ENCODE peak calls at places on chromosomes 6 and 20, in eight cellular contexts. One of them, this sample, is unnamed.

GRCh38 chr6:24600903-24601302 is 45.1 kb downstream of the KIAA0319 start:
- DNase-seq in A549: no peak
- DNase-seq in WTC11: peak
- DNase-seq in SK-N-SH: no peak
- DNase-seq in HepG2: no peak
- DNase-seq in K562: peak
- DNase-seq in IMR-90: no peak
- DNase-seq in H1: no peak
- DNase-seq in this sample: no peak

GRCh38 chr6:111121789-111122350 is 34.6 kb downstream of the SLC16A10 start:
- DNase-seq in A549: no peak
- DNase-seq in WTC11: no peak
- DNase-seq in SK-N-SH: no peak
- DNase-seq in HepG2: no peak
- DNase-seq in K562: no peak
- DNase-seq in IMR-90: no peak
- DNase-seq in H1: no peak
- DNase-seq in this sample: no peak

GRCh38 chr6:144294016-144294415 is 8.9 kb downstream of the UTRN start:
- DNase-seq in A549: no peak
- DNase-seq in WTC11: no peak
- DNase-seq in SK-N-SH: no peak
- DNase-seq in HepG2: no peak
- DNase-seq in K562: no peak
- DNase-seq in IMR-90: peak
- DNase-seq in H1: no peak
- DNase-seq in this sample: no peak

GRCh38 chr6:16331328-16332174 is 93.2 kb downstream of the GMPR start:
- DNase-seq in A549: peak
- DNase-seq in WTC11: peak
- DNase-seq in SK-N-SH: peak
- DNase-seq in HepG2: peak
- DNase-seq in K562: peak
- DNase-seq in IMR-90: peak
- DNase-seq in H1: no peak
- DNase-seq in this sample: no peak

GRCh38 chr6:148954934-148955915 is 208.4 kb downstream of the UST start:
- DNase-seq in A549: no peak
- DNase-seq in WTC11: no peak
- DNase-seq in SK-N-SH: no peak
- DNase-seq in HepG2: no peak
- DNase-seq in K562: no peak
- DNase-seq in IMR-90: peak
- DNase-seq in H1: no peak
- DNase-seq in this sample: no peak

GRCh38 chr6:22421187-22421586 is 124.4 kb upstream of the PRL start:
- DNase-seq in A549: no peak
- DNase-seq in WTC11: no peak
- DNase-seq in SK-N-SH: no peak
- DNase-seq in HepG2: no peak
- DNase-seq in K562: no peak
- DNase-seq in IMR-90: no peak
- DNase-seq in H1: no peak
- DNase-seq in this sample: no peak

GRCh38 chr6:22904413-22904812 is 335.0 kb downstream of the HDGFL1 start:
- DNase-seq in A549: no peak
- DNase-seq in WTC11: no peak
- DNase-seq in SK-N-SH: no peak
- DNase-seq in HepG2: no peak
- DNase-seq in K562: no peak
- DNase-seq in IMR-90: peak
- DNase-seq in H1: no peak
- DNase-seq in this sample: no peak

GRCh38 chr6:40556881-40557280 is 30.3 kb downstream of the LRFN2 start:
- DNase-seq in A549: no peak
- DNase-seq in WTC11: no peak
- DNase-seq in SK-N-SH: no peak
- DNase-seq in HepG2: no peak
- DNase-seq in K562: no peak
- DNase-seq in IMR-90: no peak
- DNase-seq in H1: no peak
- DNase-seq in this sample: no peak

GRCh38 chr20:1935696-1936366 is 40.6 kb downstream of the SIRPA start:
- DNase-seq in A549: no peak
- DNase-seq in WTC11: no peak
- DNase-seq in SK-N-SH: peak
- DNase-seq in HepG2: no peak
- DNase-seq in K562: no peak
- DNase-seq in IMR-90: no peak
- DNase-seq in H1: no peak
- DNase-seq in this sample: no peak

GRCh38 chr6:20393297-20393696 is 8.4 kb upstream of the E2F3 start:
- DNase-seq in A549: no peak
- DNase-seq in WTC11: no peak
- DNase-seq in SK-N-SH: no peak
- DNase-seq in HepG2: no peak
- DNase-seq in K562: no peak
- DNase-seq in IMR-90: no peak
- DNase-seq in H1: no peak
- DNase-seq in this sample: no peak

GRCh38 chr6:156160788-156161150 is 616.4 kb upstream of the ARID1B start:
- DNase-seq in A549: no peak
- DNase-seq in WTC11: no peak
- DNase-seq in SK-N-SH: no peak
- DNase-seq in HepG2: no peak
- DNase-seq in K562: no peak
- DNase-seq in IMR-90: no peak
- DNase-seq in H1: no peak
- DNase-seq in this sample: no peak

GRCh38 chr6:146847426-146847825 is 248.7 kb downstream of the ADGB start:
- DNase-seq in A549: no peak
- DNase-seq in WTC11: no peak
- DNase-seq in SK-N-SH: no peak
- DNase-seq in HepG2: no peak
- DNase-seq in K562: no peak
- DNase-seq in IMR-90: peak
- DNase-seq in H1: no peak
- DNase-seq in this sample: no peak

GRCh38 chr6:163427498-163428254 is 13.2 kb downstream of the QKI start:
- DNase-seq in A549: no peak
- DNase-seq in WTC11: no peak
- DNase-seq in SK-N-SH: no peak
- DNase-seq in HepG2: peak
- DNase-seq in K562: no peak
- DNase-seq in IMR-90: peak
- DNase-seq in H1: no peak
- DNase-seq in this sample: no peak

GRCh38 chr6:165895421-165896165 is 232.6 kb upstream of the PDE10A start:
- DNase-seq in A549: no peak
- DNase-seq in WTC11: no peak
- DNase-seq in SK-N-SH: no peak
- DNase-seq in HepG2: no peak
- DNase-seq in K562: no peak
- DNase-seq in IMR-90: no peak
- DNase-seq in H1: no peak
- DNase-seq in this sample: no peak

GRCh38 chr6:27605401-27606342 is 132.8 kb upstream of the ZNF184 start:
- DNase-seq in A549: no peak
- DNase-seq in WTC11: peak
- DNase-seq in SK-N-SH: no peak
- DNase-seq in HepG2: peak
- DNase-seq in K562: peak
- DNase-seq in IMR-90: peak
- DNase-seq in H1: peak
- DNase-seq in this sample: no peak

GRCh38 chr6:160955508-160956295 is 35.9 kb upstream of the MAP3K4 start:
- DNase-seq in A549: no peak
- DNase-seq in WTC11: no peak
- DNase-seq in SK-N-SH: no peak
- DNase-seq in HepG2: no peak
- DNase-seq in K562: no peak
- DNase-seq in IMR-90: no peak
- DNase-seq in H1: no peak
- DNase-seq in this sample: no peak

GRCh38 chr6:49341869-49342268 is 121.2 kb downstream of the MMUT start:
- DNase-seq in A549: no peak
- DNase-seq in WTC11: no peak
- DNase-seq in SK-N-SH: no peak
- DNase-seq in HepG2: no peak
- DNase-seq in K562: no peak
- DNase-seq in IMR-90: no peak
- DNase-seq in H1: no peak
- DNase-seq in this sample: no peak

GRCh38 chr20:47684306-47685080 is 100.8 kb downstream of the SULF2 start:
- DNase-seq in A549: no peak
- DNase-seq in WTC11: no peak
- DNase-seq in SK-N-SH: no peak
- DNase-seq in HepG2: peak
- DNase-seq in K562: no peak
- DNase-seq in IMR-90: no peak
- DNase-seq in H1: no peak
- DNase-seq in this sample: no peak

GRCh38 chr20:47680804-47681529 is 104.3 kb downstream of the SULF2 start:
- DNase-seq in A549: no peak
- DNase-seq in WTC11: no peak
- DNase-seq in SK-N-SH: no peak
- DNase-seq in HepG2: peak
- DNase-seq in K562: no peak
- DNase-seq in IMR-90: peak
- DNase-seq in H1: no peak
- DNase-seq in this sample: no peak

GRCh38 chr20:47682916-47683315 is 102.4 kb downstream of the SULF2 start:
- DNase-seq in A549: no peak
- DNase-seq in WTC11: no peak
- DNase-seq in SK-N-SH: no peak
- DNase-seq in HepG2: no peak
- DNase-seq in K562: no peak
- DNase-seq in IMR-90: no peak
- DNase-seq in H1: no peak
- DNase-seq in this sample: no peak

GRCh38 chr20:47679462-47679861 is 105.8 kb downstream of the SULF2 start:
- DNase-seq in A549: no peak
- DNase-seq in WTC11: no peak
- DNase-seq in SK-N-SH: no peak
- DNase-seq in HepG2: no peak
- DNase-seq in K562: no peak
- DNase-seq in IMR-90: no peak
- DNase-seq in H1: no peak
- DNase-seq in this sample: no peak

DNA sequence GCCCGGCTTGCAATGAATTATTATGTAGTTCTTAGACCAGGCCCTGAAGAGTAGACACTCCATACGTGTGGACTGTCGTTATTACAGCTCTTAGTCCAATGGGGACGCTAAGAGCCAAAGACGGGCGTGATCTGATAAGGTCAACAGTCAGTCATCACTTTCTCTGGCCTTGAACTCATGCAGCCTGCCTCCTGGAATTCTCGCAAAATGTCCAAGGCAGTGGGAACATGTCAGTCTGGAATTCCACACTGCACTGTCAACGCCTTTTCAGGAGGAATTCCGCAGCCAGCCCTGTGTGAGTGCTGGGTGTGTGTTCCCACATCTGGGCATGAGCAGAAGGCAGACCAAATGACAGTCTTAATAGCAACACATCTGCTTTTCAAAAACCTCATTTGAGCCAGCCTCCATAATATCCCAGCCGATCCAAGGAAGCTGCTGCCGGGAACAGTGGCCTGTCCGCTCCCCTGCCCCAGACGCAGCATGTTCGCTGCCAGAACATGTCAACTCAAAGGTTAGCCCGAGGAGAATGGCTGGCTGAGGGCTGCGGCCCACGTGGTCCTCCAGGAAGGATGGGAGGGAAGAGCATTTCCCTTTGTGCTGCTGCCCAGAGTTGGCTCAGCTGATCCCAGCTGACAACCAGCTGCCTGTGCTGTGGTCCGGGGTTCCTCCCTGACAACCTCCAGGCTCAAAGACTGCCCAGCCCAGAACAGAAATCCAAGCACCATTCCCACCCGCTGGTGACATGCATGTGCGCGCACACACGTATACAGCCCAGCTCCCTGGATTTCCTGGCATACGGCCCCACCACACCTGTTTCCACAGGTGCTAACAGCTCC is 103.1 kb downstream of the SULF2 start:
- DNase-seq in A549: no peak
- DNase-seq in WTC11: no peak
- DNase-seq in SK-N-SH: no peak
- DNase-seq in HepG2: peak
- DNase-seq in K562: no peak
- DNase-seq in IMR-90: no peak
- DNase-seq in H1: no peak
- DNase-seq in this sample: no peak
- TF ChIP-seq USF2 in A549: no peak
- TF ChIP-seq USF2 in WTC11: no peak
- TF ChIP-seq USF2 in SK-N-SH: no peak
- TF ChIP-seq USF2 in HepG2: no peak
- TF ChIP-seq USF2 in K562: no peak
- TF ChIP-seq USF2 in IMR-90: peak
- TF ChIP-seq USF2 in H1: no peak
- TF ChIP-seq USF2 in this sample: no peak

GRCh38 chr20:54335299-54335698 is 127.4 kb downstream of the PFDN4 start:
- DNase-seq in A549: no peak
- DNase-seq in WTC11: no peak
- DNase-seq in SK-N-SH: no peak
- DNase-seq in HepG2: no peak
- DNase-seq in K562: no peak
- DNase-seq in IMR-90: no peak
- DNase-seq in H1: no peak
- DNase-seq in this sample: no peak
- TF ChIP-seq USF2 in A549: no peak
- TF ChIP-seq USF2 in WTC11: no peak
- TF ChIP-seq USF2 in SK-N-SH: no peak
- TF ChIP-seq USF2 in HepG2: no peak
- TF ChIP-seq USF2 in K562: no peak
- TF ChIP-seq USF2 in IMR-90: no peak
- TF ChIP-seq USF2 in H1: no peak
- TF ChIP-seq USF2 in this sample: no peak

DNA sequence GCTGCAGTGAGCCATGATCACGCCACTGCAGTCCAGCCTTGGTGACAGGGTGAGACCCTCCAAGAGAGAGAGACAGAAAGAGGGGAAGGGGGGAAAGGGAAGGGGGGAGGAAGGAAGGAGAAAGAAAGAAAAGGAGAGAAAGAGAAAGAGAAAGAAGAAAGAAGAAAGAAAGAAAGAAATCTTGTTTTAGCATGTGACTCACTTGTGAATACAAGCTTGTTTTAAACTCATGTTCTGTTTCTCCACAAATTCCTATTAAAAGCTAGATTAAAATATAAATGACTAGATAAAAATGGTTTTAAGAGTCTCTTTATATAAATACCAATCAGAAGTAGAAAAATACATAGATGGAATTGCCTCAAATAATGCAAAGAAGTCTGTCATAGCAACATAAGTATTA is 51.0 kb upstream of the LY86 start:
- DNase-seq in A549: no peak
- DNase-seq in WTC11: no peak
- DNase-seq in SK-N-SH: no peak
- DNase-seq in HepG2: no peak
- DNase-seq in K562: no peak
- DNase-seq in IMR-90: no peak
- DNase-seq in H1: no peak
- DNase-seq in this sample: no peak
- TF ChIP-seq USF2 in A549: no peak
- TF ChIP-seq USF2 in WTC11: no peak
- TF ChIP-seq USF2 in SK-N-SH: no peak
- TF ChIP-seq USF2 in HepG2: no peak
- TF ChIP-seq USF2 in K562: no peak
- TF ChIP-seq USF2 in IMR-90: no peak
- TF ChIP-seq USF2 in H1: no peak
- TF ChIP-seq USF2 in this sample: no peak

GRCh38 chr6:36873612-36874011 is 991 bp downstream of the PPIL1 start:
- DNase-seq in A549: peak
- DNase-seq in WTC11: no peak
- DNase-seq in SK-N-SH: peak
- DNase-seq in HepG2: peak
- DNase-seq in K562: no peak
- DNase-seq in IMR-90: no peak
- DNase-seq in H1: no peak
- DNase-seq in this sample: no peak
- TF ChIP-seq USF2 in A549: no peak
- TF ChIP-seq USF2 in WTC11: no peak
- TF ChIP-seq USF2 in SK-N-SH: no peak
- TF ChIP-seq USF2 in HepG2: no peak
- TF ChIP-seq USF2 in K562: no peak
- TF ChIP-seq USF2 in IMR-90: no peak
- TF ChIP-seq USF2 in H1: no peak
- TF ChIP-seq USF2 in this sample: no peak

This sample was measured in GM12878.